ENCODE peak calls at places on chromosomes 6 and 20, in five cellular contexts. H, M, A, N and L are unnamed samples. For H3K27me3, the result is how much of the 10 kb centered on the place peaks cover.

GRCh38 chr6:105189026-105189680 is 9.3 kb upstream of the POPDC3 start:
- DNase-seq in A (no peak), H (no peak), M (no peak), N (no peak), L (no peak)

GRCh38 chr6:90096818-90097217 is 199.8 kb downstream of the BACH2 start:
- DNase-seq in H (no peak), A (no peak), N (no peak), M (no peak), L (no peak)

GRCh38 chr6:14383393-14384174 is 266.0 kb downstream of the CD83 start:
- DNase-seq in H (no peak), M (no peak), A (no peak), N (no peak), L (no peak)

GRCh38 chr6:136594671-136595070 is 44.4 kb upstream of the MAP7 start:
- DNase-seq in N (no peak), H (no peak), M (no peak), A (no peak), L (no peak)

GRCh38 chr20:45138451-45139300 is 14.4 kb upstream of the WFDC12 start:
- DNase-seq in A (peak), N (no peak), H (no peak), M (no peak), L (peak)

GRCh38 chr20:59299961-59300340 is 460 bp upstream of the EDN3 start:
- DNase-seq in H (no peak), M (no peak), A (no peak), N (no peak), L (no peak)

GRCh38 chr6:14796974-14797762 is 448.7 kb upstream of the JARID2 start:
- DNase-seq in H (peak), M (no peak), A (no peak), N (peak), L (no peak)

GRCh38 chr6:135145509-135145865 is 35.6 kb upstream of the MYB start:
- DNase-seq in M (no peak), H (no peak), N (no peak), A (no peak), L (no peak)

GRCh38 chr20:32527447-32528055 is 57.6 kb downstream of the NOL4L start:
- DNase-seq in A (no peak), H (no peak), M (no peak), N (no peak), L (no peak)

GRCh38 chr6:119620846-119621570 is 271.4 kb upstream of the MAN1A1 start:
- DNase-seq in A (no peak), M (peak), N (peak), H (peak), L (no peak)

GRCh38 chr6:73182021-73182607 is 43.2 kb downstream of the KHDC1L start:
- DNase-seq in N (peak), M (no peak), A (no peak), H (no peak), L (no peak)

GRCh38 chr20:1185316-1185741 is 548 bp upstream of the TMEM74B start:
- DNase-seq in M (no peak), H (no peak), N (no peak), A (peak), L (no peak)
- H3K27ac ChIP-seq in M (no peak), H (no peak), N (no peak), A (peak), L (no peak)

GRCh38 chr20:61665746-61666470 is 399.8 kb downstream of the TAF4 start:
- DNase-seq in H (no peak), A (no peak), M (no peak), N (no peak), L (no peak)

GRCh38 chr20:61662946-61663460 is 402.7 kb downstream of the TAF4 start:
- DNase-seq in M (no peak), N (no peak), H (no peak), A (no peak), L (no peak)

GRCh38 chr20:61663521-61664425 is 401.9 kb downstream of the TAF4 start:
- DNase-seq in A (no peak), H (no peak), M (no peak), N (no peak), L (no peak)

GRCh38 chr20:61666471-61666832 is 399.2 kb downstream of the TAF4 start:
- DNase-seq in H (no peak), N (no peak), M (no peak), A (no peak), L (no peak)

GRCh38 chr20:61664741-61665320 is 400.9 kb downstream of the TAF4 start:
- DNase-seq in M (no peak), H (no peak), A (no peak), N (no peak), L (no peak)
- H3K27me3 ChIP-seq in M (under half), H (under half), A (under half), N (under half), L (under half)

GRCh38 chr20:17587148-17587547 is 17.3 kb downstream of the DSTN start:
- DNase-seq in A (no peak), H (no peak), N (no peak), M (no peak), L (no peak)

GRCh38 chr20:17586250-17586649 is 16.4 kb downstream of the DSTN start:
- DNase-seq in H (no peak), N (no peak), M (no peak), A (no peak), L (no peak)

GRCh38 chr20:17590245-17590644 is 20.4 kb downstream of the DSTN start:
- DNase-seq in A (no peak), H (no peak), M (no peak), N (no peak), L (no peak)

GRCh38 chr20:17589161-17589834 is 19.4 kb downstream of the DSTN start:
- DNase-seq in H (no peak), M (no peak), N (no peak), A (no peak), L (no peak)

DNA sequence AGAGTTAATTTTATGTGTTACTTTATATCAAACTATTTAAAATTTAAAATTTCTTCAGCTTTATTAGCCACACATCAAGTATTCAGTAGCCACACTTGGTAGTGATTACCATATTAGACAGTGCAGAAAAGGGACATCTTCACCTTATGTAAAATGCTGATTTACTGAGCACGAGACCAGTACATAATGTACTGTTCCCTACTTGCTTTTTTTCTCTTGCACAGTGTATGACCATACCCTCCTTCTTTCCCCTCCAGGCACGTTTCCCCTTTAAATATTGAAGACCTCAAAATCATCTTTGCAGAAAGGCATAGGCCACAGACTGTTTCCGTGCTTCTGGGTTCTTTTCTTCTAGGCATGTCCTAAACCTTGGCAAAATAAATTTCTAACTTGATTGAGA is 18.0 kb downstream of the DSTN start:
- DNase-seq in N (no peak), A (no peak), H (no peak), M (no peak), L (no peak)
- H3K27ac ChIP-seq in N (no peak), A (no peak), H (no peak), M (no peak), L (peak)

GRCh38 chr20:22410556-22411130 is 173.7 kb downstream of the FOXA2 start:
- DNase-seq in M (no peak), N (no peak), H (no peak), A (no peak), L (no peak)
- H3K27me3 ChIP-seq in M (under half), N (under half), H (under half), A (under half), L (under half)

DNA sequence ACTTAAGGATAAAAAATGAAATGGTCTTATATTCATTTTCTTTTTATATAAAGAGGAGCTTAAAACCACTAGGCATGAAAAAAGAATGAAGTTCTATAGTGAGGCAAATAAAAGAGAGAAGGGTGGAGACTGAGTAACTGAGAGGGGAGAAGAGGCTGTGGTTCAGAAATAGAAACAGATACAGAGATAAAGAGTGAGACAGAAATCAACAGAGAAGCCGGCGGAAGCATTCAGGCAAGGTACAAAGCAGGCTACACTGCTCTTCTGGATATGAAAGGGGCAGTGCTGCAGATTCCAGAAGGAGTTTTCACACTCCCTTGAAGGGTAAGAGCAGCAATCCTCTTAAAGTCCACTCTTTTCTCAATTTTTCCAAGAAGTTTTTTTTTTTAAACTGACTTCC is 29.9 kb downstream of the NFATC2 start:
- DNase-seq in A (no peak), M (no peak), H (no peak), N (no peak), L (no peak)
- H3K27ac ChIP-seq in A (no peak), M (no peak), H (no peak), N (no peak), L (no peak)

GRCh38 chr20:62511915-62512610 is 36.3 kb upstream of the GATA5 start:
- DNase-seq in H (no peak), A (peak), M (no peak), N (no peak), L (no peak)

GRCh38 chr20:62511300-62511914 is 35.6 kb upstream of the GATA5 start:
- DNase-seq in M (no peak), H (no peak), A (peak), N (no peak), L (no peak)

GRCh38 chr20:62515280-62515679 is 39.5 kb upstream of the GATA5 start:
- DNase-seq in A (no peak), H (no peak), M (no peak), N (no peak), L (no peak)

GRCh38 chr20:62513991-62514390 is 38.2 kb upstream of the GATA5 start:
- DNase-seq in N (no peak), H (no peak), A (no peak), M (no peak), L (no peak)

DNA sequence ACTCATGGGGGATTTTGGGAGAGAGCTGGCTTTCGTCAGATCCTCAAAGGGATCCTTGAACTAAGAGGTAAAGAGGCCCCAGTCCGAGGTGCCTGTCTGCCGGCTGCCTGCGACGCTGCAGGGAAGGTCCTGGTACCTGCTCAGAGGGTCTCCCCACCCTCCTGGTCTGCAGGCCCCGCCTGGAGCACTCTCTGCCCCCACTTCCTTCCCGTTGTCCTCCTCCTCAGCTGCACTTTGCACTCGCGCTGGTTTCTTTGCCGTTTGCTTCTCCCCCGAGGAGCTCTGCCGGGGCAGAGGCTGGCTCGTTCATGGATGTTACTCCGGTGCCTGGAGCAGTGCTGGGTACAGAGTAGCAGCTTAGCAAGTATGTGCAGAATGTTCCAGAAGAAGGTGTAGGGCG is 37.0 kb upstream of the GATA5 start:
- DNase-seq in M (no peak), N (no peak), H (no peak), A (peak), L (no peak)
- H3K27me3 ChIP-seq in M (under half), N (under half), H (under half), A (under half), L (under half)